ENCODE peak calls at places on chromosomes 2 and 18, in four cellular contexts. One of them, this sample, is unnamed.

GRCh38 chr2:20621366-20622295 is 29.3 kb downstream of the HS1BP3 start:
- DNase-seq in body of pancreas: no peak
- DNase-seq in A549: no peak
- DNase-seq in CD8-positive, alpha-beta T cell: no peak
- DNase-seq in this sample: no peak

GRCh38 chr2:71948781-71949536 is 198.7 kb downstream of the CYP26B1 start:
- DNase-seq in body of pancreas: no peak
- DNase-seq in A549: no peak
- DNase-seq in CD8-positive, alpha-beta T cell: no peak
- DNase-seq in this sample: no peak

GRCh38 chr2:164538250-164538866 is 82.9 kb downstream of the GRB14 start:
- DNase-seq in body of pancreas: peak; percentile 30
- DNase-seq in A549: peak; percentile 55
- DNase-seq in CD8-positive, alpha-beta T cell: no peak
- DNase-seq in this sample: no peak

GRCh38 chr18:8847066-8847755 is 141.9 kb downstream of the MTCL1 start:
- DNase-seq in body of pancreas: no peak
- DNase-seq in A549: no peak
- DNase-seq in CD8-positive, alpha-beta T cell: no peak
- DNase-seq in this sample: no peak

GRCh38 chr2:228675715-228676114 is 494.2 kb upstream of the SPHKAP start:
- DNase-seq in body of pancreas: no peak
- DNase-seq in A549: no peak
- DNase-seq in CD8-positive, alpha-beta T cell: no peak
- DNase-seq in this sample: no peak

GRCh38 chr2:18915227-18915626 is 325.9 kb upstream of the NT5C1B start:
- DNase-seq in body of pancreas: no peak
- DNase-seq in A549: no peak
- DNase-seq in CD8-positive, alpha-beta T cell: no peak
- DNase-seq in this sample: no peak

GRCh38 chr2:144421606-144422510 is 98.1 kb downstream of the ZEB2 start:
- DNase-seq in body of pancreas: no peak
- DNase-seq in A549: no peak
- DNase-seq in CD8-positive, alpha-beta T cell: no peak
- DNase-seq in this sample: no peak

GRCh38 chr2:190696792-190697398 is 48.0 kb downstream of the NAB1 start:
- DNase-seq in body of pancreas: no peak
- DNase-seq in A549: no peak
- DNase-seq in CD8-positive, alpha-beta T cell: no peak
- DNase-seq in this sample: peak; percentile 49

GRCh38 chr2:219603784-219604183 is 6.1 kb downstream of the STK11IP start:
- DNase-seq in body of pancreas: no peak
- DNase-seq in A549: no peak
- DNase-seq in CD8-positive, alpha-beta T cell: no peak
- DNase-seq in this sample: no peak

GRCh38 chr18:73646196-73646595 is 501.4 kb downstream of the FBXO15 start:
- DNase-seq in body of pancreas: no peak
- DNase-seq in A549: no peak
- DNase-seq in CD8-positive, alpha-beta T cell: no peak
- DNase-seq in this sample: no peak

GRCh38 chr2:226478121-226478809 is 321.4 kb downstream of the IRS1 start:
- DNase-seq in body of pancreas: peak; percentile 35
- DNase-seq in A549: peak; percentile 51
- DNase-seq in CD8-positive, alpha-beta T cell: no peak
- DNase-seq in this sample: peak; percentile 79

GRCh38 chr2:223306371-223306770 is 254.4 kb downstream of the KCNE4 start:
- DNase-seq in body of pancreas: no peak
- DNase-seq in A549: no peak
- DNase-seq in CD8-positive, alpha-beta T cell: no peak
- DNase-seq in this sample: no peak

GRCh38 chr2:237744613-237745249 is 53.8 kb upstream of the RBM44 start:
- DNase-seq in body of pancreas: peak; percentile 83
- DNase-seq in A549: peak; percentile 76
- DNase-seq in CD8-positive, alpha-beta T cell: peak; percentile 59
- DNase-seq in this sample: peak; percentile 81

GRCh38 chr2:81835318-81836000 is 1530.9 kb upstream of the LRRTM1 start:
- DNase-seq in body of pancreas: no peak
- DNase-seq in A549: no peak
- DNase-seq in CD8-positive, alpha-beta T cell: no peak
- DNase-seq in this sample: no peak

GRCh38 chr2:12970861-12971260 is 254.1 kb downstream of the TRIB2 start:
- DNase-seq in body of pancreas: no peak
- DNase-seq in A549: no peak
- DNase-seq in CD8-positive, alpha-beta T cell: no peak
- DNase-seq in this sample: no peak

GRCh38 chr2:31580321-31581117 is at the start of gene SRD5A2:
- DNase-seq in body of pancreas: no peak
- DNase-seq in A549: no peak
- DNase-seq in CD8-positive, alpha-beta T cell: no peak
- DNase-seq in this sample: no peak

GRCh38 chr2:117123362-117123761 is 691.1 kb upstream of the DDX18 start:
- DNase-seq in body of pancreas: no peak
- DNase-seq in A549: no peak
- DNase-seq in CD8-positive, alpha-beta T cell: no peak
- DNase-seq in this sample: no peak

GRCh38 chr2:163364736-163365135 is 371.1 kb downstream of the FIGN start:
- DNase-seq in body of pancreas: no peak
- DNase-seq in A549: no peak
- DNase-seq in CD8-positive, alpha-beta T cell: no peak
- DNase-seq in this sample: no peak

GRCh38 chr2:46952171-46952570 is 36.6 kb upstream of the MCFD2 start:
- DNase-seq in body of pancreas: no peak
- DNase-seq in A549: no peak
- DNase-seq in CD8-positive, alpha-beta T cell: no peak
- DNase-seq in this sample: no peak

GRCh38 chr2:150586858-150587257 is 99.4 kb upstream of the RND3 start:
- DNase-seq in body of pancreas: no peak
- DNase-seq in A549: peak; percentile 32
- DNase-seq in CD8-positive, alpha-beta T cell: no peak
- DNase-seq in this sample: no peak

GRCh38 chr2:197760293-197760657 is 24.8 kb downstream of the BOLL start:
- DNase-seq in body of pancreas: no peak
- DNase-seq in A549: no peak
- DNase-seq in CD8-positive, alpha-beta T cell: no peak
- DNase-seq in this sample: no peak

GRCh38 chr2:227029706-227030105 is 134.3 kb downstream of the COL4A4 start:
- DNase-seq in body of pancreas: no peak
- DNase-seq in A549: no peak
- DNase-seq in CD8-positive, alpha-beta T cell: no peak
- DNase-seq in this sample: no peak

GRCh38 chr2:239291505-239292350 is 109.1 kb downstream of the HDAC4 start:
- DNase-seq in body of pancreas: peak; percentile 4
- DNase-seq in A549: no peak
- DNase-seq in CD8-positive, alpha-beta T cell: no peak
- DNase-seq in this sample: no peak

GRCh38 chr2:1186405-1186804 is 226.9 kb upstream of the TPO start:
- DNase-seq in body of pancreas: no peak
- DNase-seq in A549: no peak
- DNase-seq in CD8-positive, alpha-beta T cell: no peak
- DNase-seq in this sample: no peak

GRCh38 chr18:54787616-54788015 is 40.7 kb upstream of the RAB27B start:
- DNase-seq in body of pancreas: no peak
- DNase-seq in A549: no peak
- DNase-seq in CD8-positive, alpha-beta T cell: no peak
- DNase-seq in this sample: no peak

GRCh38 chr18:77087391-77088141 is 45.0 kb downstream of the MBP start:
- DNase-seq in body of pancreas: peak; percentile 47
- DNase-seq in A549: no peak
- DNase-seq in CD8-positive, alpha-beta T cell: no peak
- DNase-seq in this sample: no peak
- H3K4me3 ChIP-seq in body of pancreas: no peak overlapping the region
- H3K4me3 ChIP-seq in A549: no peak overlapping the region
- H3K4me3 ChIP-seq in CD8-positive, alpha-beta T cell: no peak overlapping the region
- H3K4me3 ChIP-seq in this sample: no peak overlapping the region

GRCh38 chr18:47928466-47928865 is 2.0 kb downstream of the SMAD2 start:
- DNase-seq in body of pancreas: no peak
- DNase-seq in A549: no peak
- DNase-seq in CD8-positive, alpha-beta T cell: no peak
- DNase-seq in this sample: no peak
- H3K4me1 ChIP-seq in body of pancreas: peaks cover 58% of the 10 kb centered on the region
- H3K4me1 ChIP-seq in A549: peaks cover 60% of the 10 kb centered on the region
- H3K4me1 ChIP-seq in CD8-positive, alpha-beta T cell: peaks cover 51% of the 10 kb centered on the region
- H3K4me1 ChIP-seq in this sample: peaks cover 8% of the 10 kb centered on the region

GRCh38 chr2:37091873-37092272 is 7.6 kb downstream of the GPATCH11 start:
- DNase-seq in body of pancreas: no peak
- DNase-seq in A549: no peak
- DNase-seq in CD8-positive, alpha-beta T cell: no peak
- DNase-seq in this sample: no peak
- H3K4me3 ChIP-seq in body of pancreas: no peak overlapping the region
- H3K4me3 ChIP-seq in A549: no peak overlapping the region
- H3K4me3 ChIP-seq in CD8-positive, alpha-beta T cell: no peak overlapping the region
- H3K4me3 ChIP-seq in this sample: no peak overlapping the region

GRCh38 chr2:24497685-24498084 is 6.6 kb downstream of the NCOA1 start:
- DNase-seq in body of pancreas: no peak
- DNase-seq in A549: no peak
- DNase-seq in CD8-positive, alpha-beta T cell: no peak
- DNase-seq in this sample: no peak
- H3K4me1 ChIP-seq in body of pancreas: peaks cover 54% of the 10 kb centered on the region
- H3K4me1 ChIP-seq in A549: peaks cover 2% of the 10 kb centered on the region
- H3K4me1 ChIP-seq in CD8-positive, alpha-beta T cell: peaks cover 21% of the 10 kb centered on the region
- H3K4me1 ChIP-seq in this sample: peaks cover 29% of the 10 kb centered on the region

GRCh38 chr18:79799619-79800352 is 2.0 kb downstream of the KCNG2 start:
- DNase-seq in body of pancreas: no peak
- DNase-seq in A549: no peak
- DNase-seq in CD8-positive, alpha-beta T cell: no peak
- DNase-seq in this sample: no peak
- H3K4me3 ChIP-seq in body of pancreas: no peak overlapping the region
- H3K4me3 ChIP-seq in A549: no peak overlapping the region
- H3K4me3 ChIP-seq in CD8-positive, alpha-beta T cell: no peak overlapping the region
- H3K4me3 ChIP-seq in this sample: no peak overlapping the region